ENCODE peak calls at places on chromosomes 13 and 19, in eight cellular contexts. O is progenitor cell of endocrine pancreas, K is nephron progenitor cell, W is endothelial cell, P is tibial nerve, V is lower leg skin, F is neural crest cell, N is epithelial cell of esophagus. G is an unnamed sample.

GRCh38 chr13:95500136-95500718 is 52.3 kb upstream of the CLDN10 start:
- DNase-seq in N (peak), K (no peak), F (no peak), P (no peak), O (no peak), V (no peak), W (no peak), G (no peak)

GRCh38 chr19:2779121-2779740 is 3.8 kb downstream of the SGTA start:
- DNase-seq in P (no peak), K (no peak), N (no peak), W (no peak), V (no peak), O (no peak), F (no peak), G (no peak)

GRCh38 chr13:60137911-60138570 is 25.7 kb downstream of the DIAPH3 start:
- DNase-seq in V (no peak), P (no peak), N (peak), F (no peak), O (no peak), W (no peak), K (no peak), G (no peak)

GRCh38 chr19:40742477-40742876 is 7.8 kb downstream of the ACTMAP start:
- DNase-seq in O (no peak), W (no peak), N (no peak), K (no peak), V (peak), P (no peak), F (no peak), G (no peak)

GRCh38 chr19:56525214-56525860 is 13.4 kb upstream of the ZFP28 start:
- DNase-seq in P (no peak), V (no peak), F (no peak), N (no peak), K (no peak), W (no peak), O (no peak), G (no peak)

GRCh38 chr13:33015791-33016323 is 366 bp upstream of the KL start:
- DNase-seq in N (no peak), W (peak), P (no peak), O (no peak), V (peak), F (no peak), K (peak), G (peak)

GRCh38 chr13:110044521-110045200 is 258.3 kb upstream of the IRS2 start:
- DNase-seq in N (no peak), K (no peak), O (no peak), F (no peak), W (no peak), P (no peak), V (no peak), G (peak)

GRCh38 chr19:42368360-42368759 is 21.7 kb downstream of the CNFN start:
- DNase-seq in K (no peak), F (no peak), N (no peak), P (no peak), O (no peak), W (no peak), V (no peak), G (no peak)

GRCh38 chr13:93450226-93450625 is 223.6 kb downstream of the GPC6 start:
- DNase-seq in F (no peak), V (no peak), W (no peak), O (no peak), K (no peak), P (no peak), N (peak), G (no peak)

GRCh38 chr13:24625324-24625723 is 54.9 kb upstream of the ATP12A start:
- DNase-seq in V (no peak), K (no peak), O (no peak), N (no peak), W (no peak), P (no peak), F (no peak), G (no peak)

GRCh38 chr13:28819748-28820098 is 416 bp upstream of the MTUS2 start:
- DNase-seq in W (peak), F (peak), N (peak), P (no peak), V (no peak), O (peak), K (peak), G (peak)

GRCh38 chr19:23403581-23404324 is 8.5 kb upstream of the ZNF91 start:
- DNase-seq in N (no peak), P (no peak), W (no peak), O (peak), F (no peak), V (no peak), K (no peak), G (peak)

GRCh38 chr13:95494082-95494681 is 58.3 kb upstream of the CLDN10 start:
- DNase-seq in N (peak), V (no peak), W (peak), P (no peak), O (no peak), K (peak), F (peak), G (no peak)

GRCh38 chr19:29385191-29385795 is 140.5 kb upstream of the VSTM2B start:
- DNase-seq in W (no peak), P (no peak), F (no peak), V (no peak), K (no peak), N (no peak), O (no peak), G (no peak)

GRCh38 chr13:97306646-97307045 is 84.5 kb downstream of the MBNL2 start:
- DNase-seq in V (no peak), K (no peak), W (no peak), O (no peak), P (no peak), N (no peak), F (no peak), G (no peak)

GRCh38 chr19:46390121-46390858 is 23.1 kb downstream of the CCDC8 start:
- DNase-seq in V (no peak), O (no peak), W (no peak), P (no peak), N (no peak), F (no peak), K (no peak), G (peak)

GRCh38 chr19:40592170-40592569 is 9.0 kb upstream of the LTBP4 start:
- DNase-seq in W (no peak), O (no peak), F (no peak), N (peak), K (no peak), V (no peak), P (no peak), G (peak)

GRCh38 chr13:75479102-75479501 is 2.9 kb downstream of the TBC1D4 start:
- DNase-seq in P (no peak), V (no peak), K (no peak), F (no peak), O (no peak), W (no peak), N (no peak), G (no peak)

GRCh38 chr13:23504188-23504587 is 66.0 kb upstream of the TNFRSF19 start:
- DNase-seq in P (no peak), O (no peak), F (no peak), W (no peak), V (no peak), N (no peak), K (no peak), G (no peak)

GRCh38 chr19:40612831-40613668 is 11.9 kb downstream of the LTBP4 start:
- DNase-seq in V (peak), F (no peak), W (peak), N (peak), O (no peak), K (peak), P (peak), G (peak)

GRCh38 chr13:111280666-111281577 is 39.5 kb upstream of the TEX29 start:
- DNase-seq in O (no peak), V (no peak), F (no peak), P (no peak), K (no peak), W (no peak), N (no peak), G (no peak)

GRCh38 chr19:41335467-41335866 is 18.3 kb downstream of the TGFB1 start:
- DNase-seq in V (no peak), P (no peak), N (no peak), O (no peak), K (no peak), F (no peak), W (no peak), G (no peak)

GRCh38 chr19:18170714-18171255 is 2.8 kb upstream of the IFI30 start:
- DNase-seq in W (no peak), O (no peak), N (no peak), K (no peak), P (no peak), F (no peak), V (peak), G (no peak)

GRCh38 chr13:31835932-31836331 is 96.6 kb downstream of the RXFP2 start:
- DNase-seq in W (no peak), O (no peak), N (peak), K (no peak), V (no peak), F (no peak), P (no peak), G (no peak)

GRCh38 chr19:11735375-11735774 is 3.4 kb downstream of the ZNF823 start:
- DNase-seq in V (no peak), F (no peak), K (no peak), O (no peak), N (peak), P (no peak), W (no peak), G (no peak)

GRCh38 chr13:30134578-30134977 is 172.8 kb downstream of the KATNAL1 start:
- DNase-seq in V (no peak), P (no peak), F (no peak), W (no peak), K (no peak), O (no peak), N (no peak), G (no peak)

GRCh38 chr13:114222461-114222968 is 12.2 kb upstream of the CDC16 start:
- DNase-seq in O (no peak), V (no peak), N (no peak), K (no peak), W (no peak), F (no peak), P (no peak), G (no peak)

GRCh38 chr19:3687774-3688706 is 12.2 kb downstream of the PIP5K1C start:
- DNase-seq in O (no peak), K (peak), F (no peak), N (peak), V (no peak), P (no peak), W (no peak), G (peak)

GRCh38 chr13:95783747-95784146 is 106.8 kb downstream of the DNAJC3 start:
- DNase-seq in P (no peak), N (no peak), O (no peak), K (no peak), V (no peak), W (no peak), F (no peak), G (no peak)

GRCh38 chr19:7469654-7470285 is 19.1 kb downstream of the PEX11G start:
- DNase-seq in N (no peak), K (no peak), O (no peak), P (no peak), F (no peak), W (no peak), V (no peak), G (no peak)

GRCh38 chr19:18173572-18174294 is at the start of gene IFI30:
- DNase-seq in V (peak), W (no peak), O (no peak), F (no peak), N (peak), P (peak), K (peak), G (peak)

GRCh38 chr19:49684251-49684982 is 5.0 kb upstream of the ADM5 start:
- DNase-seq in O (no peak), K (no peak), F (no peak), W (no peak), N (no peak), V (no peak), P (no peak), G (peak)

GRCh38 chr19:35468637-35469036 is 20.6 kb downstream of the FFAR2 start:
- DNase-seq in V (no peak), N (peak), W (peak), O (no peak), K (peak), F (no peak), P (no peak), G (peak)

GRCh38 chr13:99486996-99487395 is 14.3 kb upstream of the TM9SF2 start:
- DNase-seq in O (no peak), W (no peak), K (no peak), V (no peak), F (no peak), P (no peak), N (no peak), G (no peak)

GRCh38 chr13:99484405-99484981 is 16.8 kb upstream of the TM9SF2 start:
- DNase-seq in K (no peak), W (no peak), O (no peak), N (peak), P (no peak), V (no peak), F (no peak), G (no peak)

DNA sequence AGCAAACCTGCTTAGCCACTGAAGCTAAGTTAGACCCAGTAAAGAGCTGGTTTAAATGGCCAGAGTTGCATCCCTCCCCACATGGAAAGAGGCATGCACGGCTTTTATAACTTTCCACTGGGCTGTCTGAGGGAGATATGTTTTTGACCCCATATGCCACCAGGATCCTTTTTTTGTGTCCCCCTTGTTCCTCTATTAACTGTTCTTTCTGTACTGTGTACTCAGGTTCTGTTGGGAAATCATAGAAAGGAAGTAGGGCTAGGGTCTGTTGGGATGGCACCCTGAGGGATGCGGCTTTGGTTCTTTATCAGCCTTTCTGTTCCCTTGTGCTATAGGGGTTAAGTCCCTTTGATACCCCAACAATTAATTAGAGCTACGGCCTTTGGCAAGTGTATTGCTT is 12.2 kb upstream of the TM9SF2 start:
- DNase-seq in F (no peak), W (no peak), N (no peak), V (no peak), O (no peak), K (no peak), P (no peak), G (no peak)
- TF ChIP-seq CTCF in F (no peak), W (no peak), N (no peak), V (no peak), O (no peak), K (no peak), P (no peak), G (no peak)

DNA sequence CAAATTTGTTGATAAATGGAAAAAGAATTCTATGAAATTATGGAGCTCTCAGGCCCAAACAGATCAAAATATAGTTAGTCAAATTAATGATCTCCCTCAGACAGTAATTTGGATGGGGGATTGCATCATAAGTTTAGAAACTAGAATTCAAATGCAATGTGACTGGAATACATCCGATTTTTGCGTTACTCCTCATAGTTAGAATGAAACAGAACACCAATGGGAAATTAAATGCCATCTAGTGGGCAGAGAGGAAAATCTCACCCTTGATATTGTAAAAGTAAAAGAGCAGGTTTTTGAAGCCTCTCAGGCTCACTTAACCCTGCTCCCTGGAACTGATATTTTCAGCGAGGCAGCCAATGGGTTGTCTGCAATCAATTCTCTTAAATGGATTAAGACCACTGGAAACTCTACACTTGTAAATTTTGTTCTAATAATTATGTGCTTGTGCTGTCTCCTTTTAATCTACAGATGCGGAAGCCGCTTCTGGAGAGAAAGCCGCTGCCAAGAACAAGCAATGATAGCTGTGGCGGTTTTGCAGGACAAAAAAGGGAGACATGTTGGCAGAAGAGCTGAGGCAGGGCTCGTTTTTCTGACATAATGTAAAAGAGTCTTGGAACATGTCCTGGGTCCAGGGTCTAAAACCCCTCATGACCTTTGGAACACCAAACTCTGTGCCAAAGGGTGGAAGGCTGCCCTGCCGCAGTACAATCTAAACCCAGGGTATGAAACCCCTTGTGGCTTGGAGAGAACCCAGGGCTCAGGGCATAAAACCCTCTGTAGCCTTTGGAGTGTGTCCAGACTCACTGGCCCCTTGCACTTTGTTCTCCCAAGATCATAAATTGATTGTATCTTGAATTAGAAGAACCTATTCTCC is 12.9 kb downstream of the ZNF417 start:
- DNase-seq in V (peak), N (peak), W (no peak), O (no peak), F (no peak), K (no peak), P (no peak), G (no peak)
- TF ChIP-seq CTCF in V (no peak), N (peak), W (peak), O (peak), F (peak), K (peak), P (no peak), G (peak)

GRCh38 chr13:48772908-48773307 is 119.2 kb downstream of the CYSLTR2 start:
- DNase-seq in V (no peak), K (no peak), W (no peak), O (no peak), P (no peak), F (no peak), N (no peak), G (no peak)

GRCh38 chr13:48775804-48776203 is 122.1 kb downstream of the CYSLTR2 start:
- DNase-seq in K (no peak), P (no peak), O (no peak), N (peak), W (no peak), V (no peak), F (no peak), G (no peak)

GRCh38 chr13:48775285-48775684 is 121.6 kb downstream of the CYSLTR2 start:
- DNase-seq in P (no peak), O (no peak), N (no peak), V (no peak), W (no peak), K (no peak), F (no peak), G (no peak)

GRCh38 chr13:48776396-48776795 is 122.7 kb downstream of the CYSLTR2 start:
- DNase-seq in P (no peak), O (no peak), V (no peak), F (no peak), K (no peak), N (no peak), W (no peak), G (no peak)

DNA sequence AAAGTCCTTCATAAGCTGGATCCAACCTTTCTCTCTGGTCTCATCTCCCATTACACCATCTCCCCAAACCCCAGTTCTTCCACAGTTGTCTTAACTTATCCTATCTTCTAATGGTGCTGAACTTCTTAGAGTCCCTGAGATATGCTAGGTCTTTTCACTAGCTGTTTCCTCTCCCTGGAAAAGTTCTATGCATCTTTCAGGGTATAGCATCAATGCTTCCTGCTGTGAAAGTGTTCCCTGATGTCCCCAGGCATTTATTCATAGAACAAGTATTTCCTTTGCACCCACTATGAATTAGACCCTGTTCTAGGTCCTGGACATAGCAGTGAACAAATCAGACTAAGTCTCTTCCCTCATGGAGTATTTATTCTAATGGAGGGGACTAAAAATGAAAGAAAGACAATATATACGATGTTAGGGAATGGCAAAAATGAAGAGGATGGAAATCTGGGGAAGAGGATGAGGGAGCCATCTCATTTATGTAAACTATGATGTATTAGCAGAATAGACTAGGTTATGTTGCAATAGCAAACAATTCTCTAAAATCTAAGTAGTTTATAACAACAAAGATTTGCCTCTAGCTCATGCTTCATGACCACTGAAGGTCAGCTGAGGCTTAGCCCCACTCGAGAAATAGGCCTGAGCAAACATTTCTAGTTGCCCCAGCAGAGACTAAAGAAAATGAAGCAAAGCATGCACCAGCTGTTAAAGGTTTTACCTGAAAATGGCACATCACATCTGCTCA is 120.0 kb downstream of the CYSLTR2 start:
- DNase-seq in W (no peak), F (no peak), K (no peak), V (no peak), O (no peak), P (no peak), N (no peak), G (no peak)
- TF ChIP-seq CTCF in W (no peak), F (no peak), K (no peak), V (no peak), O (no peak), P (no peak), N (no peak), G (no peak)

GRCh38 chr19:1247747-1248453 is 483 bp upstream of the MIDN start:
- DNase-seq in N (peak), O (no peak), F (no peak), V (peak), P (no peak), K (peak), W (peak), G (peak)
- TF ChIP-seq CTCF in N (no peak), O (peak), F (no peak), V (no peak), P (peak), K (no peak), W (no peak), G (peak)

GRCh38 chr13:43783820-43784219 is 3.0 kb downstream of the ENOX1 start:
- DNase-seq in W (peak), F (no peak), N (peak), K (no peak), V (no peak), O (no peak), P (no peak), G (no peak)
- TF ChIP-seq CTCF in W (no peak), F (no peak), N (no peak), K (no peak), V (no peak), O (no peak), P (no peak), G (no peak)

GRCh38 chr19:45200614-45201013 is 22.0 kb downstream of the BLOC1S3 start:
- DNase-seq in W (peak), F (peak), P (no peak), K (peak), V (no peak), N (peak), O (no peak), G (peak)
- TF ChIP-seq CTCF in W (peak), F (peak), P (peak), K (peak), V (no peak), N (peak), O (peak), G (peak)